ENCODE peak calls at places on chromosomes 3 and 15, in four cellular contexts. U, W, Y and M are unnamed samples. For H3K27me3, the result is how much of the 10 kb centered on the place peaks cover.

GRCh38 chr3:46998852-46999515 is 19.5 kb downstream of the NBEAL2 start:
- DNase-seq in U (no peak), W (no peak), Y (no peak), M (peak)

GRCh38 chr15:39444729-39445470 is 136.0 kb upstream of the THBS1 start:
- DNase-seq in U (no peak), W (no peak), Y (peak), M (no peak)

GRCh38 chr3:59978979-59979378 is 929.2 kb upstream of the CFAP20DC start:
- DNase-seq in U (no peak), W (no peak), Y (no peak), M (no peak)

GRCh38 chr15:67678948-67679347 is 136.4 kb downstream of the MAP2K5 start:
- DNase-seq in U (no peak), W (no peak), Y (no peak), M (no peak)

GRCh38 chr3:18499256-18499655 is 74.1 kb upstream of the SATB1 start:
- DNase-seq in U (peak), W (no peak), Y (no peak), M (no peak)

GRCh38 chr15:41256577-41257038 is 25.5 kb downstream of the CHP1 start:
- DNase-seq in U (peak), W (peak), Y (no peak), M (no peak)

GRCh38 chr3:113659121-113659531 is 37.3 kb downstream of the USF3 start:
- DNase-seq in U (no peak), W (no peak), Y (no peak), M (no peak)

GRCh38 chr3:167450195-167450594 is 23.6 kb downstream of the SERPINI2 start:
- DNase-seq in U (no peak), W (no peak), Y (no peak), M (no peak)

GRCh38 chr3:120077726-120078125 is 16.5 kb downstream of the GSK3B start:
- DNase-seq in U (no peak), W (no peak), Y (no peak), M (no peak)

GRCh38 chr15:31265090-31265870 is 61.4 kb upstream of the KLF13 start:
- DNase-seq in U (no peak), W (peak), Y (peak), M (no peak)

GRCh38 chr3:48466386-48467109 is 20.0 kb downstream of the ATRIP start:
- DNase-seq in U (no peak), W (no peak), Y (no peak), M (peak)
- H3K4me3 ChIP-seq in U (peak), W (peak), Y (peak), M (no peak)

DNA sequence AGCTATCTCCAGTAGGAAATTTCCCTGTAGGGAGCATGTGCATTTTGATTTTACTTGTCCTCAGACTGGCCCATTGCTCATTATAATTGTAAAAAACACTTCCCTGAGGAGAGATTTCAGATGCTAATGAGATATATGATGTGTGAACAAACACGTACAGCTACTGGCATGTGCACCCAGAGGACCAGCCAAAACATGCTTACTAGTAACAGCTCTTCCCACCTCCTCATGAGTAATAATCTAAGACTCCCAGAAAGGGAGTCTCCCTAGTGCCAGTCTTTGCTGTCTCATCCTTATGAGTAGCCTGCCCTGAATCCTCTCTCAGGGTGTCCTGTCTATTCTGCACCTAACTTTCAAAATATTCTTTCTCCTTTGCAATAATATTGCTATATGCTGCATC is 43.4 kb downstream of the FBXO22 start:
- DNase-seq in U (peak), W (no peak), Y (no peak), M (no peak)
- H3K27me3 ChIP-seq in U (under half), W (under half), Y (under half), M (under half)

GRCh38 chr15:91031796-91032195 is 9.4 kb upstream of the VPS33B start:
- DNase-seq in U (no peak), W (no peak), Y (no peak), M (no peak)

GRCh38 chr15:91027677-91028076 is 5.3 kb upstream of the VPS33B start:
- DNase-seq in U (no peak), W (no peak), Y (no peak), M (no peak)

GRCh38 chr15:91032919-91033803 is 10.8 kb upstream of the VPS33B start:
- DNase-seq in U (peak), W (peak), Y (no peak), M (peak)
- H3K4me3 ChIP-seq in U (no peak), W (no peak), Y (no peak), M (no peak)

GRCh38 chr3:150271578-150271930 is 136.5 kb upstream of the TSC22D2 start:
- DNase-seq in U (no peak), W (no peak), Y (no peak), M (no peak)

GRCh38 chr3:150267288-150267687 is 140.8 kb upstream of the TSC22D2 start:
- DNase-seq in U (no peak), W (no peak), Y (no peak), M (no peak)

GRCh38 chr3:150269526-150269925 is 138.6 kb upstream of the TSC22D2 start:
- DNase-seq in U (no peak), W (no peak), Y (no peak), M (no peak)

GRCh38 chr3:150270883-150271577 is 137.1 kb upstream of the TSC22D2 start:
- DNase-seq in U (no peak), W (peak), Y (no peak), M (no peak)

DNA sequence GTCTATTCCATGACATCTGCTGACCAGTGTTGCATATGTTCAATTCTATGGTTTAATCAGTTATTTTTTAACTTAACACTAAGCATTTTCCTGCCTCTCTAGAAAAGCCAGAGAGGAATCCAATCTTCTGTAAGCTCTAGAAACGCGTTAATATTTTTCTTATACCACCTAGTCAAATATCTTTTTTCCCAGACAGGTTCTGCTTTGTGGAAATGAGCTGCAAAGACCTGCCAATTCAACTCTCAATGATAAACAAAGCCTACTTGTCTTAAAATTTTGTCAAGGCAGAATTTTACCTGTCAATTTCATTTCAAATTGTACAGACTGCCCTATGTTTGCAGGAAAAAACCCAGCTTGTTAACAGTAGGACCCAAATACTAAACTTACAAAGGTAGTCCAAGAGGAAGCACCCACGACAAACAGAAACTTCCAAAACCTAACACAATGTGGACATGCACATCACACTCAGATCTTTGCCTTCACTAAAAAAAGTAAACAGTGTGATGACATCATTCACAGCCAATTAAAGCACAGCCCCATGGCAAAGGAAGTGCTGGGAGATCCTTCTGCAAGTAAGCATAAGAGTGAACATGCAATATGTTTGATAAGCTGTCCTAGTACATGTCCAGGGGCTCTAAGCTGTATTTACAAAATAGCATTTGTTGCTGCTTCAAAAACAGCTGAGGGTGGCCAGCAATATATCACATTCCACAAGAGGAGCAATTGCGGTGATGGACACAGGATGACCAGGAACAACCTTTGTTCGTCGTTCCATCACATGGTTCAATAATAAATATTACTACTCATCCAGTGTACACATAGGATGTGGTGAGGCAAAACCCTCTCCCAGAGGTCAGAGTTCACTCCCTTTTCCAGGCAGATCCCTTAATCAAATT is 139.4 kb upstream of the TSC22D2 start:
- DNase-seq in U (peak), W (peak), Y (no peak), M (no peak)
- H3K27me3 ChIP-seq in U (under half), W (under half), Y (under half), M (under half)

GRCh38 chr3:133926736-133927542 is 31.3 kb upstream of the RAB6B start:
- DNase-seq in U (no peak), W (peak), Y (no peak), M (no peak)
- H3K4me3 ChIP-seq in U (peak), W (peak), Y (peak), M (peak)

GRCh38 chr15:62068071-62068786 is 1.5 kb downstream of the C2CD4A start:
- DNase-seq in U (no peak), W (peak), Y (no peak), M (peak)
- H3K27me3 ChIP-seq in U (under half), W (under half), Y (under half), M (under half)